ENCODE peak calls at places on chromosomes 7 and 10, in five cellular contexts. One of them, this sample, is unnamed.

GRCh38 chr7:30729642-30730041 is 22.3 kb upstream of the INMT start:
- DNase-seq in NCI-H2081: no peak
- DNase-seq in activated effector memory CD4-positive, alpha-beta T cell treated with Interleukin-2 at 50 U/mL for 16 hours: no peak
- DNase-seq in hippocampal formation: no peak
- DNase-seq in PC-9: no peak
- DNase-seq in this sample: peak

GRCh38 chr10:128268015-128268722 is 141.9 kb upstream of the MKI67 start:
- DNase-seq in activated effector memory CD4-positive, alpha-beta T cell treated with Interleukin-2 at 50 U/mL for 16 hours: no peak
- DNase-seq in NCI-H2081: no peak
- DNase-seq in hippocampal formation: no peak
- DNase-seq in PC-9: no peak
- DNase-seq in this sample: peak

GRCh38 chr7:50632561-50633413 is 67.6 kb upstream of the DDC start:
- DNase-seq in activated effector memory CD4-positive, alpha-beta T cell treated with Interleukin-2 at 50 U/mL for 16 hours: peak
- DNase-seq in hippocampal formation: no peak
- DNase-seq in PC-9: no peak
- DNase-seq in NCI-H2081: peak
- DNase-seq in this sample: peak

GRCh38 chr10:72024596-72024995 is 60.4 kb downstream of the CHST3 start:
- DNase-seq in NCI-H2081: no peak
- DNase-seq in activated effector memory CD4-positive, alpha-beta T cell treated with Interleukin-2 at 50 U/mL for 16 hours: no peak
- DNase-seq in PC-9: no peak
- DNase-seq in hippocampal formation: no peak
- DNase-seq in this sample: no peak

GRCh38 chr7:20249924-20250323 is 32.7 kb upstream of the MACC1 start:
- DNase-seq in hippocampal formation: no peak
- DNase-seq in NCI-H2081: no peak
- DNase-seq in activated effector memory CD4-positive, alpha-beta T cell treated with Interleukin-2 at 50 U/mL for 16 hours: no peak
- DNase-seq in PC-9: no peak
- DNase-seq in this sample: no peak

GRCh38 chr10:31272841-31273240 is 46.2 kb upstream of the ZEB1 start:
- DNase-seq in hippocampal formation: no peak
- DNase-seq in PC-9: no peak
- DNase-seq in activated effector memory CD4-positive, alpha-beta T cell treated with Interleukin-2 at 50 U/mL for 16 hours: no peak
- DNase-seq in NCI-H2081: no peak
- DNase-seq in this sample: no peak

GRCh38 chr10:80971461-80971860 is 433.8 kb downstream of the SH2D4B start:
- DNase-seq in activated effector memory CD4-positive, alpha-beta T cell treated with Interleukin-2 at 50 U/mL for 16 hours: no peak
- DNase-seq in PC-9: no peak
- DNase-seq in NCI-H2081: no peak
- DNase-seq in hippocampal formation: no peak
- DNase-seq in this sample: no peak

GRCh38 chr7:151483700-151483960 is 36.1 kb downstream of the RHEB start:
- DNase-seq in hippocampal formation: no peak
- DNase-seq in PC-9: no peak
- DNase-seq in activated effector memory CD4-positive, alpha-beta T cell treated with Interleukin-2 at 50 U/mL for 16 hours: no peak
- DNase-seq in NCI-H2081: no peak
- DNase-seq in this sample: no peak

GRCh38 chr10:60353519-60354258 is 36.0 kb downstream of the ANK3 start:
- DNase-seq in activated effector memory CD4-positive, alpha-beta T cell treated with Interleukin-2 at 50 U/mL for 16 hours: no peak
- DNase-seq in PC-9: no peak
- DNase-seq in NCI-H2081: peak
- DNase-seq in hippocampal formation: peak
- DNase-seq in this sample: no peak

GRCh38 chr7:90660100-90660499 is 64.0 kb downstream of the CDK14 start:
- DNase-seq in activated effector memory CD4-positive, alpha-beta T cell treated with Interleukin-2 at 50 U/mL for 16 hours: no peak
- DNase-seq in NCI-H2081: peak
- DNase-seq in hippocampal formation: no peak
- DNase-seq in PC-9: no peak
- DNase-seq in this sample: no peak

GRCh38 chr7:4080013-4080412 is 602.1 kb upstream of the FOXK1 start:
- DNase-seq in activated effector memory CD4-positive, alpha-beta T cell treated with Interleukin-2 at 50 U/mL for 16 hours: no peak
- DNase-seq in PC-9: no peak
- DNase-seq in hippocampal formation: no peak
- DNase-seq in NCI-H2081: no peak
- DNase-seq in this sample: no peak

GRCh38 chr10:131972474-131973071 is 9.2 kb downstream of the BNIP3 start:
- DNase-seq in activated effector memory CD4-positive, alpha-beta T cell treated with Interleukin-2 at 50 U/mL for 16 hours: no peak
- DNase-seq in hippocampal formation: no peak
- DNase-seq in NCI-H2081: peak
- DNase-seq in PC-9: no peak
- DNase-seq in this sample: no peak

GRCh38 chr10:33772370-33773331 is 438.2 kb upstream of the NRP1 start:
- DNase-seq in activated effector memory CD4-positive, alpha-beta T cell treated with Interleukin-2 at 50 U/mL for 16 hours: no peak
- DNase-seq in NCI-H2081: peak
- DNase-seq in hippocampal formation: no peak
- DNase-seq in PC-9: no peak
- DNase-seq in this sample: no peak

GRCh38 chr7:101575168-101575567 is 53.9 kb downstream of the MYL10 start:
- DNase-seq in NCI-H2081: peak
- DNase-seq in hippocampal formation: no peak
- DNase-seq in PC-9: no peak
- DNase-seq in activated effector memory CD4-positive, alpha-beta T cell treated with Interleukin-2 at 50 U/mL for 16 hours: no peak
- DNase-seq in this sample: no peak

GRCh38 chr10:35341521-35341920 is 5.2 kb downstream of the CCNY start:
- DNase-seq in hippocampal formation: no peak
- DNase-seq in activated effector memory CD4-positive, alpha-beta T cell treated with Interleukin-2 at 50 U/mL for 16 hours: no peak
- DNase-seq in NCI-H2081: no peak
- DNase-seq in PC-9: no peak
- DNase-seq in this sample: no peak

GRCh38 chr10:12916587-12916986 is 84.9 kb downstream of the CCDC3 start:
- DNase-seq in hippocampal formation: no peak
- DNase-seq in NCI-H2081: no peak
- DNase-seq in activated effector memory CD4-positive, alpha-beta T cell treated with Interleukin-2 at 50 U/mL for 16 hours: no peak
- DNase-seq in PC-9: no peak
- DNase-seq in this sample: no peak

GRCh38 chr7:101869901-101870290 is 52.5 kb downstream of the CUX1 start:
- DNase-seq in hippocampal formation: no peak
- DNase-seq in NCI-H2081: no peak
- DNase-seq in PC-9: no peak
- DNase-seq in activated effector memory CD4-positive, alpha-beta T cell treated with Interleukin-2 at 50 U/mL for 16 hours: no peak
- DNase-seq in this sample: no peak

GRCh38 chr7:3463696-3464095 is 162.6 kb downstream of the SDK1 start:
- DNase-seq in activated effector memory CD4-positive, alpha-beta T cell treated with Interleukin-2 at 50 U/mL for 16 hours: no peak
- DNase-seq in PC-9: no peak
- DNase-seq in hippocampal formation: no peak
- DNase-seq in NCI-H2081: peak
- DNase-seq in this sample: no peak

GRCh38 chr7:113071465-113071864 is 15.2 kb downstream of the GPR85 start:
- DNase-seq in NCI-H2081: no peak
- DNase-seq in hippocampal formation: no peak
- DNase-seq in PC-9: no peak
- DNase-seq in activated effector memory CD4-positive, alpha-beta T cell treated with Interleukin-2 at 50 U/mL for 16 hours: no peak
- DNase-seq in this sample: peak

GRCh38 chr10:131242007-131242406 is 69.5 kb downstream of the TCERG1L start:
- DNase-seq in NCI-H2081: no peak
- DNase-seq in hippocampal formation: no peak
- DNase-seq in activated effector memory CD4-positive, alpha-beta T cell treated with Interleukin-2 at 50 U/mL for 16 hours: no peak
- DNase-seq in PC-9: no peak
- DNase-seq in this sample: peak

GRCh38 chr10:93337309-93337721 is 144.8 kb downstream of the MYOF start:
- DNase-seq in hippocampal formation: no peak
- DNase-seq in PC-9: no peak
- DNase-seq in activated effector memory CD4-positive, alpha-beta T cell treated with Interleukin-2 at 50 U/mL for 16 hours: no peak
- DNase-seq in NCI-H2081: no peak
- DNase-seq in this sample: no peak

GRCh38 chr7:137928626-137929025 is 73.3 kb downstream of the CREB3L2 start:
- DNase-seq in PC-9: no peak
- DNase-seq in activated effector memory CD4-positive, alpha-beta T cell treated with Interleukin-2 at 50 U/mL for 16 hours: no peak
- DNase-seq in hippocampal formation: no peak
- DNase-seq in NCI-H2081: no peak
- DNase-seq in this sample: no peak

GRCh38 chr7:129911790-129912189 is 41.0 kb downstream of the UBE2H start:
- DNase-seq in PC-9: no peak
- DNase-seq in hippocampal formation: no peak
- DNase-seq in NCI-H2081: no peak
- DNase-seq in activated effector memory CD4-positive, alpha-beta T cell treated with Interleukin-2 at 50 U/mL for 16 hours: no peak
- DNase-seq in this sample: no peak

GRCh38 chr10:124741922-124742417 is 2.2 kb downstream of the FAM53B start:
- DNase-seq in NCI-H2081: no peak
- DNase-seq in activated effector memory CD4-positive, alpha-beta T cell treated with Interleukin-2 at 50 U/mL for 16 hours: no peak
- DNase-seq in hippocampal formation: peak
- DNase-seq in PC-9: no peak
- DNase-seq in this sample: no peak

GRCh38 chr10:123842692-123843385 is 48.8 kb downstream of the CPXM2 start:
- DNase-seq in NCI-H2081: no peak
- DNase-seq in PC-9: no peak
- DNase-seq in hippocampal formation: no peak
- DNase-seq in activated effector memory CD4-positive, alpha-beta T cell treated with Interleukin-2 at 50 U/mL for 16 hours: no peak
- DNase-seq in this sample: no peak

GRCh38 chr10:33914746-33915145 is 580.3 kb upstream of the NRP1 start:
- DNase-seq in PC-9: no peak
- DNase-seq in NCI-H2081: no peak
- DNase-seq in hippocampal formation: no peak
- DNase-seq in activated effector memory CD4-positive, alpha-beta T cell treated with Interleukin-2 at 50 U/mL for 16 hours: no peak
- DNase-seq in this sample: no peak

GRCh38 chr10:125159486-125159931 is 854 bp downstream of the CTBP2 start:
- DNase-seq in hippocampal formation: peak
- DNase-seq in PC-9: no peak
- DNase-seq in NCI-H2081: no peak
- DNase-seq in activated effector memory CD4-positive, alpha-beta T cell treated with Interleukin-2 at 50 U/mL for 16 hours: no peak
- DNase-seq in this sample: peak

GRCh38 chr7:6160191-6160623 is 112.2 kb downstream of the CYTH3 start:
- DNase-seq in NCI-H2081: no peak
- DNase-seq in activated effector memory CD4-positive, alpha-beta T cell treated with Interleukin-2 at 50 U/mL for 16 hours: no peak
- DNase-seq in PC-9: no peak
- DNase-seq in hippocampal formation: peak
- DNase-seq in this sample: peak

GRCh38 chr7:78099715-78100477 is 301.3 kb downstream of the PHTF2 start:
- DNase-seq in NCI-H2081: no peak
- DNase-seq in PC-9: no peak
- DNase-seq in activated effector memory CD4-positive, alpha-beta T cell treated with Interleukin-2 at 50 U/mL for 16 hours: no peak
- DNase-seq in hippocampal formation: no peak
- DNase-seq in this sample: no peak

GRCh38 chr10:71217266-71218045 is 5.1 kb downstream of the UNC5B start:
- DNase-seq in hippocampal formation: no peak
- DNase-seq in NCI-H2081: peak
- DNase-seq in PC-9: no peak
- DNase-seq in activated effector memory CD4-positive, alpha-beta T cell treated with Interleukin-2 at 50 U/mL for 16 hours: no peak
- DNase-seq in this sample: no peak

GRCh38 chr10:98511861-98512260 is 65.1 kb upstream of the HPS1 start:
- DNase-seq in PC-9: no peak
- DNase-seq in NCI-H2081: no peak
- DNase-seq in hippocampal formation: no peak
- DNase-seq in activated effector memory CD4-positive, alpha-beta T cell treated with Interleukin-2 at 50 U/mL for 16 hours: no peak
- DNase-seq in this sample: no peak

GRCh38 chr7:22980422-22980821 is 33.5 kb downstream of the HYCC1 start:
- DNase-seq in PC-9: no peak
- DNase-seq in NCI-H2081: no peak
- DNase-seq in activated effector memory CD4-positive, alpha-beta T cell treated with Interleukin-2 at 50 U/mL for 16 hours: no peak
- DNase-seq in hippocampal formation: no peak
- DNase-seq in this sample: peak

GRCh38 chr7:138267934-138268333 is 191.7 kb downstream of the AKR1D1 start:
- DNase-seq in activated effector memory CD4-positive, alpha-beta T cell treated with Interleukin-2 at 50 U/mL for 16 hours: no peak
- DNase-seq in NCI-H2081: no peak
- DNase-seq in hippocampal formation: no peak
- DNase-seq in PC-9: no peak
- DNase-seq in this sample: no peak

GRCh38 chr7:100247152-100247757 is 27.5 kb downstream of the PVRIG start:
- DNase-seq in NCI-H2081: peak
- DNase-seq in PC-9: peak
- DNase-seq in activated effector memory CD4-positive, alpha-beta T cell treated with Interleukin-2 at 50 U/mL for 16 hours: no peak
- DNase-seq in hippocampal formation: no peak
- DNase-seq in this sample: peak

GRCh38 chr10:107238275-107238674 is 73.8 kb upstream of the SORCS1 start:
- DNase-seq in activated effector memory CD4-positive, alpha-beta T cell treated with Interleukin-2 at 50 U/mL for 16 hours: no peak
- DNase-seq in hippocampal formation: no peak
- DNase-seq in PC-9: no peak
- DNase-seq in NCI-H2081: no peak
- DNase-seq in this sample: no peak